ENCODE peak calls at places on chromosomes 3 and 15, in ten cellular contexts. One of them, this sample, is unnamed.

GRCh38 chr3:37162501-37163245 is 11.7 kb downstream of the LRRFIP2 start:
- DNase-seq in GM12891: no peak
- DNase-seq in GM12892: no peak
- DNase-seq in transverse colon: no peak
- DNase-seq in stomach: no peak
- DNase-seq in HepG2: no peak
- DNase-seq in upper lobe of left lung: no peak
- DNase-seq in breast epithelium: no peak
- DNase-seq in Panc1: no peak
- DNase-seq in HCT116: no peak
- DNase-seq in this sample: no peak

GRCh38 chr3:10515884-10516495 is 10.6 kb upstream of the ATP2B2 start:
- DNase-seq in HepG2: peak; percentile 28
- DNase-seq in upper lobe of left lung: no peak
- DNase-seq in stomach: no peak
- DNase-seq in Panc1: no peak
- DNase-seq in breast epithelium: no peak
- DNase-seq in transverse colon: no peak
- DNase-seq in GM12891: no peak
- DNase-seq in HCT116: no peak
- DNase-seq in GM12892: no peak
- DNase-seq in this sample: no peak

GRCh38 chr15:74795961-74796625 is 14.2 kb downstream of the CSK start:
- DNase-seq in HCT116: no peak
- DNase-seq in breast epithelium: no peak
- DNase-seq in GM12891: no peak
- DNase-seq in GM12892: no peak
- DNase-seq in transverse colon: no peak
- DNase-seq in HepG2: no peak
- DNase-seq in Panc1: no peak
- DNase-seq in stomach: no peak
- DNase-seq in upper lobe of left lung: no peak
- DNase-seq in this sample: no peak

GRCh38 chr3:30628931-30629590 is 22.7 kb downstream of the TGFBR2 start:
- DNase-seq in breast epithelium: no peak
- DNase-seq in GM12891: no peak
- DNase-seq in HepG2: no peak
- DNase-seq in Panc1: no peak
- DNase-seq in HCT116: no peak
- DNase-seq in transverse colon: no peak
- DNase-seq in upper lobe of left lung: no peak
- DNase-seq in GM12892: no peak
- DNase-seq in stomach: no peak
- DNase-seq in this sample: no peak

GRCh38 chr3:183837390-183837789 is 12.0 kb upstream of the MAP6D1 start:
- DNase-seq in stomach: no peak
- DNase-seq in transverse colon: no peak
- DNase-seq in Panc1: no peak
- DNase-seq in upper lobe of left lung: no peak
- DNase-seq in GM12892: no peak
- DNase-seq in HepG2: no peak
- DNase-seq in GM12891: no peak
- DNase-seq in breast epithelium: no peak
- DNase-seq in HCT116: no peak
- DNase-seq in this sample: no peak

GRCh38 chr15:51494411-51495314 is 127.9 kb downstream of the DMXL2 start:
- DNase-seq in Panc1: no peak
- DNase-seq in HCT116: no peak
- DNase-seq in stomach: no peak
- DNase-seq in HepG2: no peak
- DNase-seq in upper lobe of left lung: no peak
- DNase-seq in GM12891: no peak
- DNase-seq in GM12892: no peak
- DNase-seq in breast epithelium: no peak
- DNase-seq in transverse colon: no peak
- DNase-seq in this sample: no peak

GRCh38 chr3:123535580-123535979 is 49.3 kb downstream of the HACD2 start:
- DNase-seq in breast epithelium: no peak
- DNase-seq in stomach: no peak
- DNase-seq in transverse colon: no peak
- DNase-seq in GM12891: no peak
- DNase-seq in Panc1: no peak
- DNase-seq in upper lobe of left lung: no peak
- DNase-seq in GM12892: no peak
- DNase-seq in HCT116: no peak
- DNase-seq in HepG2: no peak
- DNase-seq in this sample: no peak

GRCh38 chr3:153633407-153633806 is 471.4 kb downstream of the RAP2B start:
- DNase-seq in GM12891: no peak
- DNase-seq in transverse colon: no peak
- DNase-seq in GM12892: no peak
- DNase-seq in breast epithelium: no peak
- DNase-seq in stomach: no peak
- DNase-seq in Panc1: no peak
- DNase-seq in HepG2: no peak
- DNase-seq in HCT116: no peak
- DNase-seq in upper lobe of left lung: no peak
- DNase-seq in this sample: no peak

GRCh38 chr3:179765396-179765795 is 112.6 kb downstream of the USP13 start:
- DNase-seq in Panc1: no peak
- DNase-seq in GM12892: no peak
- DNase-seq in breast epithelium: no peak
- DNase-seq in stomach: no peak
- DNase-seq in GM12891: no peak
- DNase-seq in upper lobe of left lung: no peak
- DNase-seq in HCT116: no peak
- DNase-seq in transverse colon: no peak
- DNase-seq in HepG2: no peak
- DNase-seq in this sample: no peak

GRCh38 chr3:148042663-148043445 is 633.7 kb downstream of the ZIC1 start:
- DNase-seq in breast epithelium: no peak
- DNase-seq in HepG2: no peak
- DNase-seq in Panc1: no peak
- DNase-seq in stomach: no peak
- DNase-seq in transverse colon: no peak
- DNase-seq in GM12892: no peak
- DNase-seq in upper lobe of left lung: no peak
- DNase-seq in HCT116: no peak
- DNase-seq in GM12891: no peak
- DNase-seq in this sample: no peak

GRCh38 chr15:67161412-67161811 is 93.0 kb downstream of the AAGAB start:
- DNase-seq in breast epithelium: no peak
- DNase-seq in GM12891: no peak
- DNase-seq in GM12892: no peak
- DNase-seq in HepG2: no peak
- DNase-seq in transverse colon: no peak
- DNase-seq in Panc1: no peak
- DNase-seq in HCT116: no peak
- DNase-seq in upper lobe of left lung: no peak
- DNase-seq in stomach: no peak
- DNase-seq in this sample: no peak
- TF ChIP-seq POLR2AphosphoS5 in breast epithelium: no peak
- TF ChIP-seq POLR2AphosphoS5 in GM12891: no peak
- TF ChIP-seq POLR2AphosphoS5 in GM12892: no peak
- TF ChIP-seq POLR2AphosphoS5 in HepG2: no peak
- TF ChIP-seq POLR2AphosphoS5 in transverse colon: no peak
- TF ChIP-seq POLR2AphosphoS5 in Panc1: no peak
- TF ChIP-seq POLR2AphosphoS5 in HCT116: no peak
- TF ChIP-seq POLR2AphosphoS5 in upper lobe of left lung: no peak
- TF ChIP-seq POLR2AphosphoS5 in stomach: no peak
- TF ChIP-seq POLR2AphosphoS5 in this sample: no peak

DNA sequence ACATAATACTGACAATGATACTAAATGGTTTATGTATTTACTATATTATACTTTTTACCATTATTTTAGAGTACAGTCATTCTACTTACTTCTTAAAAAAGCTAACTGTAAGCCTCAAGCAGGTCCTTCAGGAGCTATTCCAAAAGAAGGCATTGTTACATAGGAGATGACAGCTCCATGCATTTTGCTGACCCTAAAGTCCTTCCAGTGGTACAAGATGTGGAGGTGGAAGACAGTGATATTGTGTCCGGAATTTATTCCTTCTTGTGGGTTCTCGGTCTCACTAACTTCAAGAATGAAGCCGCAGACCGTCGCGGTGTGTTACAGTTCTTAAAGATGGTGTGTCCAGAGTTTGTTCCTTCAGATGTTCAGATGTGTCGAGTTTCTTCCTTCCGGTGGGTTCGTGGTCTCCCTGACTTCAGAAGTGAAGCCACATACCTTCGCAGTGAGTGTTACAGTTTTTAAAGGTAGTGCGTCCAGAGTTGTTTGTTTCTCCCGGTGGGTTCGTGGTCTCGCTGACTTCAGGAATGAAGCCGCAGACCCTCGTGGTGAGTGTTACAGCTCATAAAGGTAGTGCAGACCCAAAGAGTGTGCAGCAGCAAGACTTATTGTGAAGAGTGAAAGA is 20.9 kb downstream of the AVEN start:
- DNase-seq in HepG2: no peak
- DNase-seq in transverse colon: peak; percentile 30
- DNase-seq in GM12891: no peak
- DNase-seq in GM12892: no peak
- DNase-seq in Panc1: no peak
- DNase-seq in HCT116: no peak
- DNase-seq in stomach: peak; percentile 29
- DNase-seq in upper lobe of left lung: peak; percentile 23
- DNase-seq in breast epithelium: no peak
- DNase-seq in this sample: no peak
- TF ChIP-seq POLR2AphosphoS5 in HepG2: no peak
- TF ChIP-seq POLR2AphosphoS5 in transverse colon: no peak
- TF ChIP-seq POLR2AphosphoS5 in GM12891: no peak
- TF ChIP-seq POLR2AphosphoS5 in GM12892: no peak
- TF ChIP-seq POLR2AphosphoS5 in Panc1: no peak
- TF ChIP-seq POLR2AphosphoS5 in HCT116: no peak
- TF ChIP-seq POLR2AphosphoS5 in stomach: no peak
- TF ChIP-seq POLR2AphosphoS5 in upper lobe of left lung: no peak
- TF ChIP-seq POLR2AphosphoS5 in breast epithelium: no peak
- TF ChIP-seq POLR2AphosphoS5 in this sample: no peak

DNA sequence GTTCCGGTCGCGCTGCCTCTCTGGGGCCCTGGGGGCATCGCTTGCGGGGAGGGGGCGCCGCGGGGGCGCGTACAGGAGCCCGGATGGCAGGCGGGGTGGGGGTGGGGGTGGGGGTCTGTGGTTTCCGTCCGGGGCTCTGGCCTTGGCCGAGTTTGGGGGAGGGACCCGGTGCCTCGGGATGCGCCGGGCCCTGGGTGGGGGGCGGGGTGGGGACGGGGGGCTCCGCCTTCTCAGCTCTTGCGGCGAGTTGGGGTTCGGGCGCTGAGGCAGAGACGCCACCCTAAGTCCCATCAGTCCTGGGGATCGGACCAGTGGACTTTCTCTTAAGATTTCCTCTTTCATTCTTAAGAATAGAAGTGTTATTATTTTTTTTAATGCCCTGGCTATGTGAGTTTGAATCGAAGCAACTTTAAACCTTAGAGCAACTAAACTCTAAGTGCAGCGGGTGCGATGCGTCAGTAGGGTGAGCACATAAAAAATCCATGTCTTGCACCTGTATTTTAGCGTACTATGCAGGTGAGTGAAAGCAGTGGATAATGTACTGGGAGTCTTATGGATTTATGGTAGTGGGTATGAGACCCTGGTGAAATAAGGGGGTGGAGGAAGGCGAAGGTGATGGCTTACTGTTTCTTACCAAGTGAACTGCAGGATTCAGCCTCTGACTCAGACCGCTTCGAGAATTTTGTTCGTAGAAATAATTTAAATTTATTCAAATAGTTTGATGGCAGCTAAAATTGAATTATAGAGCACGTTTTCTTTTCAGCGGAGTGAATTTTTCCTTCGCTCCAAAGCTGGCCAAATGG is 762 bp downstream of the CTNNB1 start:
- DNase-seq in upper lobe of left lung: peak; percentile 44
- DNase-seq in HepG2: no peak
- DNase-seq in GM12891: peak; percentile 36
- DNase-seq in stomach: no peak
- DNase-seq in Panc1: no peak
- DNase-seq in GM12892: peak; percentile 40
- DNase-seq in transverse colon: peak; percentile 44
- DNase-seq in HCT116: no peak
- DNase-seq in breast epithelium: peak; percentile 30
- DNase-seq in this sample: no peak
- TF ChIP-seq POLR2AphosphoS5 in upper lobe of left lung: no peak
- TF ChIP-seq POLR2AphosphoS5 in HepG2: no peak
- TF ChIP-seq POLR2AphosphoS5 in GM12891: no peak
- TF ChIP-seq POLR2AphosphoS5 in stomach: no peak
- TF ChIP-seq POLR2AphosphoS5 in Panc1: no peak
- TF ChIP-seq POLR2AphosphoS5 in GM12892: no peak
- TF ChIP-seq POLR2AphosphoS5 in transverse colon: peak; percentile 1
- TF ChIP-seq POLR2AphosphoS5 in HCT116: no peak
- TF ChIP-seq POLR2AphosphoS5 in breast epithelium: peak; percentile 20
- TF ChIP-seq POLR2AphosphoS5 in this sample: no peak

DNA sequence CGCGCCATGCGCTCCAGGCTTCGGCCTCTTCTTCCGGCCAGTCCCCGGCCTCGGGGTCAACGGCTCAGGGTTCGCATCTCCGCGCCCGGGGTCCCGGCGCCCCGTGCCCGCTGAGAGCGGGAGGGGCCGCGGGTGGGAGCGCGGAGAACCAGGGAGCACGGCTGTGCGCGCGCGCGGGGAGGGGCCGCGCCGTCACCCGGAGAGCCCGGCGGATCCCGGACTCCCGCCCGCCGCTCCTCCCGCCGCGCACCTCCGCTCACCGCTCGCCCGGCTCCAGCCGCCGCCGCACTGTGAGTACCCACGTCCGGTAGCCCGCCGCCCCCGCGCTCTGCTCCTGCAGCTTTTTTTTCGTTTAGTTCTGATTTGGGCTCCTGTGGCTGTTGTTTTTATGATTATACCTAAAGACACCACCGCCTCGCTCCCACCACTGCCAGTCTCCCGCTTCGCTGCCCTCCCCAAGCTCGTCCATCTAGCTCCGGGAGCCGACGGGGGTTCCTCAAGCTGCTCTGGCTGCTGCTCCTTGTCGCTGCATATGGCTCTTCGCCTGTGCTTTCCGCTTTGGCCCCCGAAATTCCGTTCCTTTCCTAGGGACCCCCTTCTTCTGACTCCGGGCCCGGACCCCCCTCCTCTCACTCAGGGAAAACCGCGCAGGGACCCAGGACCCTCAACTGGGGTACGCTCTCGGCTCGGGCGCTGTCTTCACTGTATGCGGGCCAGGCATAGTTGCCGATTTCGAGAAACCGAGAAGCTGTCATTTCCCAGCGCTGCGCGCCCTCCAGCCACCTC is 1.7 kb upstream of the SKOR1 start:
- DNase-seq in upper lobe of left lung: no peak
- DNase-seq in stomach: no peak
- DNase-seq in Panc1: no peak
- DNase-seq in breast epithelium: no peak
- DNase-seq in GM12891: no peak
- DNase-seq in HCT116: no peak
- DNase-seq in HepG2: no peak
- DNase-seq in transverse colon: no peak
- DNase-seq in GM12892: no peak
- DNase-seq in this sample: no peak
- TF ChIP-seq POLR2AphosphoS5 in upper lobe of left lung: no peak
- TF ChIP-seq POLR2AphosphoS5 in stomach: no peak
- TF ChIP-seq POLR2AphosphoS5 in Panc1: no peak
- TF ChIP-seq POLR2AphosphoS5 in breast epithelium: no peak
- TF ChIP-seq POLR2AphosphoS5 in GM12891: no peak
- TF ChIP-seq POLR2AphosphoS5 in HCT116: no peak
- TF ChIP-seq POLR2AphosphoS5 in HepG2: no peak
- TF ChIP-seq POLR2AphosphoS5 in transverse colon: no peak
- TF ChIP-seq POLR2AphosphoS5 in GM12892: no peak
- TF ChIP-seq POLR2AphosphoS5 in this sample: no peak